ENCODE peak calls at places on chromosome 21, in seven cellular contexts. One of them, this sample, is unnamed.

GRCh38 chr21:14862794-14863720 is 201.7 kb downstream of the NRIP1 start:
- DNase-seq in IMR-90: peak
- DNase-seq in ureter: no peak
- DNase-seq in prostate gland: no peak
- DNase-seq in T-cell: no peak
- DNase-seq in NCI-H748 treated with DMSO at 0.1 percent for 48 hours: no peak
- DNase-seq in stimulated activated CD4-positive, alpha-beta T cell treated with anti-CD3 and anti-CD28 coated beads, Interleukin-12 subunit alpha, Interleukin-12 subunit beta, amount 100 ng/mL, for 24 hours: peak
- DNase-seq in this sample: no peak

GRCh38 chr21:42614811-42615342 is 38.5 kb upstream of the PDE9A start:
- DNase-seq in NCI-H748 treated with DMSO at 0.1 percent for 48 hours: no peak
- DNase-seq in stimulated activated CD4-positive, alpha-beta T cell treated with anti-CD3 and anti-CD28 coated beads, Interleukin-12 subunit alpha, Interleukin-12 subunit beta, amount 100 ng/mL, for 24 hours: peak
- DNase-seq in IMR-90: no peak
- DNase-seq in ureter: peak
- DNase-seq in T-cell: peak
- DNase-seq in prostate gland: peak
- DNase-seq in this sample: no peak

GRCh38 chr21:26495283-26495849 is 77.7 kb downstream of the CYYR1 start:
- DNase-seq in T-cell: no peak
- DNase-seq in ureter: no peak
- DNase-seq in NCI-H748 treated with DMSO at 0.1 percent for 48 hours: no peak
- DNase-seq in prostate gland: no peak
- DNase-seq in stimulated activated CD4-positive, alpha-beta T cell treated with anti-CD3 and anti-CD28 coated beads, Interleukin-12 subunit alpha, Interleukin-12 subunit beta, amount 100 ng/mL, for 24 hours: no peak
- DNase-seq in IMR-90: no peak
- DNase-seq in this sample: no peak

GRCh38 chr21:34926784-34927548 is 122.1 kb downstream of the RUNX1 start:
- DNase-seq in T-cell: no peak
- DNase-seq in NCI-H748 treated with DMSO at 0.1 percent for 48 hours: no peak
- DNase-seq in IMR-90: peak
- DNase-seq in stimulated activated CD4-positive, alpha-beta T cell treated with anti-CD3 and anti-CD28 coated beads, Interleukin-12 subunit alpha, Interleukin-12 subunit beta, amount 100 ng/mL, for 24 hours: no peak
- DNase-seq in prostate gland: no peak
- DNase-seq in ureter: no peak
- DNase-seq in this sample: no peak

GRCh38 chr21:29677326-29677725 is 262.5 kb downstream of the GRIK1 start:
- DNase-seq in IMR-90: no peak
- DNase-seq in stimulated activated CD4-positive, alpha-beta T cell treated with anti-CD3 and anti-CD28 coated beads, Interleukin-12 subunit alpha, Interleukin-12 subunit beta, amount 100 ng/mL, for 24 hours: no peak
- DNase-seq in NCI-H748 treated with DMSO at 0.1 percent for 48 hours: no peak
- DNase-seq in prostate gland: no peak
- DNase-seq in T-cell: no peak
- DNase-seq in ureter: no peak
- DNase-seq in this sample: no peak

GRCh38 chr21:29271927-29272333 is 26.8 kb upstream of the BACH1 start:
- DNase-seq in stimulated activated CD4-positive, alpha-beta T cell treated with anti-CD3 and anti-CD28 coated beads, Interleukin-12 subunit alpha, Interleukin-12 subunit beta, amount 100 ng/mL, for 24 hours: no peak
- DNase-seq in NCI-H748 treated with DMSO at 0.1 percent for 48 hours: no peak
- DNase-seq in ureter: no peak
- DNase-seq in IMR-90: no peak
- DNase-seq in T-cell: no peak
- DNase-seq in prostate gland: no peak
- DNase-seq in this sample: no peak

GRCh38 chr21:45072166-45072962 is 2.0 kb upstream of the ADARB1 start:
- DNase-seq in IMR-90: no peak
- DNase-seq in stimulated activated CD4-positive, alpha-beta T cell treated with anti-CD3 and anti-CD28 coated beads, Interleukin-12 subunit alpha, Interleukin-12 subunit beta, amount 100 ng/mL, for 24 hours: no peak
- DNase-seq in prostate gland: no peak
- DNase-seq in NCI-H748 treated with DMSO at 0.1 percent for 48 hours: no peak
- DNase-seq in T-cell: no peak
- DNase-seq in ureter: no peak
- DNase-seq in this sample: no peak

GRCh38 chr21:44687671-44688070 is 5.7 kb upstream of the KRTAP12-1 start:
- DNase-seq in NCI-H748 treated with DMSO at 0.1 percent for 48 hours: peak
- DNase-seq in IMR-90: no peak
- DNase-seq in stimulated activated CD4-positive, alpha-beta T cell treated with anti-CD3 and anti-CD28 coated beads, Interleukin-12 subunit alpha, Interleukin-12 subunit beta, amount 100 ng/mL, for 24 hours: no peak
- DNase-seq in prostate gland: no peak
- DNase-seq in ureter: no peak
- DNase-seq in T-cell: no peak
- DNase-seq in this sample: no peak

GRCh38 chr21:44819283-44820243 is 1.7 kb upstream of the SUMO3 start:
- DNase-seq in T-cell: no peak
- DNase-seq in IMR-90: no peak
- DNase-seq in stimulated activated CD4-positive, alpha-beta T cell treated with anti-CD3 and anti-CD28 coated beads, Interleukin-12 subunit alpha, Interleukin-12 subunit beta, amount 100 ng/mL, for 24 hours: no peak
- DNase-seq in ureter: no peak
- DNase-seq in NCI-H748 treated with DMSO at 0.1 percent for 48 hours: no peak
- DNase-seq in prostate gland: no peak
- DNase-seq in this sample: no peak

GRCh38 chr21:15978158-15978805 is 248.5 kb downstream of the USP25 start:
- DNase-seq in T-cell: no peak
- DNase-seq in ureter: no peak
- DNase-seq in prostate gland: peak
- DNase-seq in NCI-H748 treated with DMSO at 0.1 percent for 48 hours: no peak
- DNase-seq in IMR-90: peak
- DNase-seq in stimulated activated CD4-positive, alpha-beta T cell treated with anti-CD3 and anti-CD28 coated beads, Interleukin-12 subunit alpha, Interleukin-12 subunit beta, amount 100 ng/mL, for 24 hours: no peak
- DNase-seq in this sample: no peak

GRCh38 chr21:35473496-35473895 is 424.4 kb upstream of the RUNX1 start:
- DNase-seq in ureter: no peak
- DNase-seq in prostate gland: no peak
- DNase-seq in IMR-90: no peak
- DNase-seq in stimulated activated CD4-positive, alpha-beta T cell treated with anti-CD3 and anti-CD28 coated beads, Interleukin-12 subunit alpha, Interleukin-12 subunit beta, amount 100 ng/mL, for 24 hours: no peak
- DNase-seq in T-cell: no peak
- DNase-seq in NCI-H748 treated with DMSO at 0.1 percent for 48 hours: no peak
- DNase-seq in this sample: no peak

GRCh38 chr21:38989745-38990423 is 184.2 kb downstream of the ETS2 start:
- DNase-seq in prostate gland: peak
- DNase-seq in NCI-H748 treated with DMSO at 0.1 percent for 48 hours: peak
- DNase-seq in IMR-90: peak
- DNase-seq in ureter: peak
- DNase-seq in T-cell: no peak
- DNase-seq in stimulated activated CD4-positive, alpha-beta T cell treated with anti-CD3 and anti-CD28 coated beads, Interleukin-12 subunit alpha, Interleukin-12 subunit beta, amount 100 ng/mL, for 24 hours: no peak
- DNase-seq in this sample: no peak

GRCh38 chr21:25572895-25573310 is 34.4 kb downstream of the MRPL39 start:
- DNase-seq in ureter: no peak
- DNase-seq in IMR-90: peak
- DNase-seq in T-cell: no peak
- DNase-seq in NCI-H748 treated with DMSO at 0.1 percent for 48 hours: no peak
- DNase-seq in stimulated activated CD4-positive, alpha-beta T cell treated with anti-CD3 and anti-CD28 coated beads, Interleukin-12 subunit alpha, Interleukin-12 subunit beta, amount 100 ng/mL, for 24 hours: no peak
- DNase-seq in prostate gland: no peak
- DNase-seq in this sample: no peak

GRCh38 chr21:32581732-32582131 is 3.6 kb downstream of the TCP10L start:
- DNase-seq in prostate gland: no peak
- DNase-seq in stimulated activated CD4-positive, alpha-beta T cell treated with anti-CD3 and anti-CD28 coated beads, Interleukin-12 subunit alpha, Interleukin-12 subunit beta, amount 100 ng/mL, for 24 hours: no peak
- DNase-seq in T-cell: no peak
- DNase-seq in NCI-H748 treated with DMSO at 0.1 percent for 48 hours: no peak
- DNase-seq in ureter: no peak
- DNase-seq in IMR-90: no peak
- DNase-seq in this sample: no peak

GRCh38 chr21:43287974-43288755 is 119.4 kb downstream of the CRYAA start:
- DNase-seq in stimulated activated CD4-positive, alpha-beta T cell treated with anti-CD3 and anti-CD28 coated beads, Interleukin-12 subunit alpha, Interleukin-12 subunit beta, amount 100 ng/mL, for 24 hours: no peak
- DNase-seq in IMR-90: no peak
- DNase-seq in prostate gland: peak
- DNase-seq in T-cell: no peak
- DNase-seq in ureter: no peak
- DNase-seq in NCI-H748 treated with DMSO at 0.1 percent for 48 hours: peak
- DNase-seq in this sample: no peak